ENCODE peak calls at places on chromosomes 7 and 10, in seven cellular contexts. One of them, this sample, is unnamed.

GRCh38 chr10:33950216-33950615 is 615.7 kb upstream of the NRP1 start:
- DNase-seq in body of pancreas: no peak
- DNase-seq in H7: peak; percentile 16
- DNase-seq in fibroblast of the conjunctiva: no peak
- DNase-seq in mesenchymal stem cell: no peak
- DNase-seq in islet precursor cell: no peak
- DNase-seq in C1 segment of cervical spinal cord: no peak
- DNase-seq in this sample: no peak

GRCh38 chr10:72904806-72905205 is 11.3 kb downstream of the OIT3 start:
- DNase-seq in fibroblast of the conjunctiva: no peak
- DNase-seq in body of pancreas: no peak
- DNase-seq in H7: no peak
- DNase-seq in C1 segment of cervical spinal cord: no peak
- DNase-seq in islet precursor cell: no peak
- DNase-seq in mesenchymal stem cell: no peak
- DNase-seq in this sample: no peak

GRCh38 chr10:29691564-29692064 is 56.8 kb upstream of the SVIL start:
- DNase-seq in C1 segment of cervical spinal cord: no peak
- DNase-seq in fibroblast of the conjunctiva: no peak
- DNase-seq in body of pancreas: no peak
- DNase-seq in H7: peak; percentile 46
- DNase-seq in mesenchymal stem cell: peak; percentile 88
- DNase-seq in islet precursor cell: no peak
- DNase-seq in this sample: no peak

GRCh38 chr10:49300140-49300974 is 1.4 kb downstream of the C10orf71 start:
- DNase-seq in H7: no peak
- DNase-seq in body of pancreas: no peak
- DNase-seq in islet precursor cell: no peak
- DNase-seq in fibroblast of the conjunctiva: peak; percentile 4
- DNase-seq in mesenchymal stem cell: no peak
- DNase-seq in C1 segment of cervical spinal cord: no peak
- DNase-seq in this sample: no peak

GRCh38 chr10:3273966-3274365 is 101.4 kb upstream of the PITRM1 start:
- DNase-seq in islet precursor cell: no peak
- DNase-seq in mesenchymal stem cell: no peak
- DNase-seq in fibroblast of the conjunctiva: no peak
- DNase-seq in H7: no peak
- DNase-seq in C1 segment of cervical spinal cord: no peak
- DNase-seq in body of pancreas: no peak
- DNase-seq in this sample: no peak

GRCh38 chr10:116809528-116810500 is 39.5 kb upstream of the ENO4 start:
- DNase-seq in mesenchymal stem cell: no peak
- DNase-seq in C1 segment of cervical spinal cord: no peak
- DNase-seq in islet precursor cell: peak; percentile 76
- DNase-seq in fibroblast of the conjunctiva: no peak
- DNase-seq in body of pancreas: peak; percentile 54
- DNase-seq in H7: peak; percentile 78
- DNase-seq in this sample: no peak

GRCh38 chr10:103715430-103715829 is 139.9 kb downstream of the SH3PXD2A start:
- DNase-seq in mesenchymal stem cell: peak; percentile 85
- DNase-seq in C1 segment of cervical spinal cord: no peak
- DNase-seq in islet precursor cell: peak; percentile 90
- DNase-seq in fibroblast of the conjunctiva: no peak
- DNase-seq in H7: no peak
- DNase-seq in body of pancreas: no peak
- DNase-seq in this sample: peak; percentile 73

GRCh38 chr10:3094565-3095168 is 27.3 kb downstream of the PFKP start:
- DNase-seq in fibroblast of the conjunctiva: no peak
- DNase-seq in mesenchymal stem cell: peak; percentile 30
- DNase-seq in H7: no peak
- DNase-seq in islet precursor cell: peak; percentile 73
- DNase-seq in body of pancreas: no peak
- DNase-seq in C1 segment of cervical spinal cord: no peak
- DNase-seq in this sample: no peak

GRCh38 chr7:149436358-149436757 is 24.5 kb downstream of the ZNF777 start:
- DNase-seq in body of pancreas: no peak
- DNase-seq in fibroblast of the conjunctiva: no peak
- DNase-seq in islet precursor cell: peak; percentile 28
- DNase-seq in H7: no peak
- DNase-seq in mesenchymal stem cell: no peak
- DNase-seq in C1 segment of cervical spinal cord: no peak
- DNase-seq in this sample: no peak

GRCh38 chr7:70000747-70001348 is 402.6 kb downstream of the AUTS2 start:
- DNase-seq in H7: no peak
- DNase-seq in fibroblast of the conjunctiva: no peak
- DNase-seq in mesenchymal stem cell: no peak
- DNase-seq in islet precursor cell: no peak
- DNase-seq in body of pancreas: no peak
- DNase-seq in C1 segment of cervical spinal cord: peak; percentile 7
- DNase-seq in this sample: no peak

GRCh38 chr10:94194256-94194655 is 168.5 kb downstream of the NOC3L start:
- DNase-seq in mesenchymal stem cell: peak; percentile 76
- DNase-seq in body of pancreas: no peak
- DNase-seq in C1 segment of cervical spinal cord: no peak
- DNase-seq in fibroblast of the conjunctiva: no peak
- DNase-seq in H7: no peak
- DNase-seq in islet precursor cell: peak; percentile 73
- DNase-seq in this sample: no peak

GRCh38 chr10:69101451-69102095 is 13.7 kb downstream of the SRGN start:
- DNase-seq in C1 segment of cervical spinal cord: no peak
- DNase-seq in fibroblast of the conjunctiva: no peak
- DNase-seq in mesenchymal stem cell: peak; percentile 9
- DNase-seq in H7: no peak
- DNase-seq in islet precursor cell: no peak
- DNase-seq in body of pancreas: no peak
- DNase-seq in this sample: no peak

GRCh38 chr7:108137993-108138392 is 7.8 kb upstream of the LAMB4 start:
- DNase-seq in body of pancreas: no peak
- DNase-seq in fibroblast of the conjunctiva: no peak
- DNase-seq in islet precursor cell: no peak
- DNase-seq in mesenchymal stem cell: no peak
- DNase-seq in H7: no peak
- DNase-seq in C1 segment of cervical spinal cord: no peak
- DNase-seq in this sample: no peak

GRCh38 chr7:129865093-129865931 is 87.4 kb downstream of the UBE2H start:
- DNase-seq in C1 segment of cervical spinal cord: no peak
- DNase-seq in mesenchymal stem cell: peak; percentile 26
- DNase-seq in islet precursor cell: no peak
- DNase-seq in fibroblast of the conjunctiva: no peak
- DNase-seq in H7: no peak
- DNase-seq in body of pancreas: no peak
- DNase-seq in this sample: no peak

GRCh38 chr7:34845666-34846361 is 187.8 kb downstream of the NPSR1 start:
- DNase-seq in mesenchymal stem cell: peak; percentile 37
- DNase-seq in H7: peak; percentile 57
- DNase-seq in fibroblast of the conjunctiva: no peak
- DNase-seq in islet precursor cell: peak; percentile 87
- DNase-seq in body of pancreas: no peak
- DNase-seq in C1 segment of cervical spinal cord: no peak
- DNase-seq in this sample: no peak

GRCh38 chr7:29019275-29019820 is 61.2 kb upstream of the TRIL start:
- DNase-seq in fibroblast of the conjunctiva: peak; percentile 10
- DNase-seq in islet precursor cell: no peak
- DNase-seq in C1 segment of cervical spinal cord: no peak
- DNase-seq in body of pancreas: no peak
- DNase-seq in mesenchymal stem cell: no peak
- DNase-seq in H7: no peak
- DNase-seq in this sample: no peak

GRCh38 chr10:11208908-11209809 is 191.5 kb downstream of the CELF2 start:
- DNase-seq in fibroblast of the conjunctiva: no peak
- DNase-seq in mesenchymal stem cell: no peak
- DNase-seq in body of pancreas: no peak
- DNase-seq in C1 segment of cervical spinal cord: no peak
- DNase-seq in H7: no peak
- DNase-seq in islet precursor cell: peak; percentile 27
- DNase-seq in this sample: no peak

GRCh38 chr7:114854369-114854768 is 67.5 kb upstream of the MDFIC start:
- DNase-seq in islet precursor cell: no peak
- DNase-seq in mesenchymal stem cell: no peak
- DNase-seq in H7: no peak
- DNase-seq in C1 segment of cervical spinal cord: no peak
- DNase-seq in fibroblast of the conjunctiva: no peak
- DNase-seq in body of pancreas: no peak
- DNase-seq in this sample: no peak

GRCh38 chr10:59805043-59805442 is 51.8 kb upstream of the MRLN start:
- DNase-seq in islet precursor cell: peak; percentile 77
- DNase-seq in mesenchymal stem cell: peak; percentile 12
- DNase-seq in C1 segment of cervical spinal cord: no peak
- DNase-seq in H7: peak; percentile 25
- DNase-seq in fibroblast of the conjunctiva: no peak
- DNase-seq in body of pancreas: peak; percentile 30
- DNase-seq in this sample: no peak

GRCh38 chr10:71074176-71074755 is 138.1 kb upstream of the UNC5B start:
- DNase-seq in H7: peak; percentile 93
- DNase-seq in mesenchymal stem cell: no peak
- DNase-seq in islet precursor cell: peak; percentile 83
- DNase-seq in fibroblast of the conjunctiva: no peak
- DNase-seq in body of pancreas: no peak
- DNase-seq in C1 segment of cervical spinal cord: no peak
- DNase-seq in this sample: no peak

GRCh38 chr10:105729428-105729827 is 1088.3 kb downstream of the SORCS3 start:
- DNase-seq in mesenchymal stem cell: no peak
- DNase-seq in C1 segment of cervical spinal cord: no peak
- DNase-seq in fibroblast of the conjunctiva: no peak
- DNase-seq in H7: no peak
- DNase-seq in body of pancreas: peak; percentile 30
- DNase-seq in islet precursor cell: no peak
- DNase-seq in this sample: no peak

GRCh38 chr10:71981024-71981867 is 17.1 kb downstream of the CHST3 start:
- DNase-seq in C1 segment of cervical spinal cord: peak; percentile 86
- DNase-seq in H7: peak; percentile 31
- DNase-seq in body of pancreas: no peak
- DNase-seq in islet precursor cell: peak; percentile 84
- DNase-seq in fibroblast of the conjunctiva: no peak
- DNase-seq in mesenchymal stem cell: no peak
- DNase-seq in this sample: no peak

GRCh38 chr10:31912898-31913847 is 15.5 kb downstream of the ARHGAP12 start:
- DNase-seq in mesenchymal stem cell: peak; percentile 41
- DNase-seq in H7: no peak
- DNase-seq in body of pancreas: no peak
- DNase-seq in fibroblast of the conjunctiva: no peak
- DNase-seq in islet precursor cell: no peak
- DNase-seq in C1 segment of cervical spinal cord: no peak
- DNase-seq in this sample: no peak

GRCh38 chr7:104943502-104944343 is 70.3 kb upstream of the KMT2E start:
- DNase-seq in body of pancreas: peak; percentile 90
- DNase-seq in islet precursor cell: peak; percentile 67
- DNase-seq in H7: no peak
- DNase-seq in fibroblast of the conjunctiva: no peak
- DNase-seq in C1 segment of cervical spinal cord: no peak
- DNase-seq in mesenchymal stem cell: no peak
- DNase-seq in this sample: no peak

GRCh38 chr7:71801996-71802395 is 610.1 kb downstream of the CALN1 start:
- DNase-seq in fibroblast of the conjunctiva: no peak
- DNase-seq in C1 segment of cervical spinal cord: no peak
- DNase-seq in body of pancreas: no peak
- DNase-seq in islet precursor cell: no peak
- DNase-seq in H7: no peak
- DNase-seq in mesenchymal stem cell: no peak
- DNase-seq in this sample: no peak

GRCh38 chr7:117157121-117157870 is 165.6 kb downstream of the WNT2 start:
- DNase-seq in islet precursor cell: no peak
- DNase-seq in mesenchymal stem cell: peak; percentile 37
- DNase-seq in fibroblast of the conjunctiva: peak; percentile 80
- DNase-seq in body of pancreas: peak; percentile 56
- DNase-seq in H7: no peak
- DNase-seq in C1 segment of cervical spinal cord: no peak
- DNase-seq in this sample: peak; percentile 82

GRCh38 chr10:133324198-133324792 is 12.4 kb downstream of the CALY start:
- DNase-seq in fibroblast of the conjunctiva: peak; percentile 21
- DNase-seq in H7: peak; percentile 94
- DNase-seq in body of pancreas: peak; percentile 83
- DNase-seq in islet precursor cell: peak; percentile 72
- DNase-seq in mesenchymal stem cell: peak; percentile 43
- DNase-seq in C1 segment of cervical spinal cord: no peak
- DNase-seq in this sample: no peak

GRCh38 chr10:85642421-85643170 is 724.0 kb downstream of the GRID1 start:
- DNase-seq in body of pancreas: no peak
- DNase-seq in fibroblast of the conjunctiva: no peak
- DNase-seq in H7: no peak
- DNase-seq in mesenchymal stem cell: peak; percentile 83
- DNase-seq in C1 segment of cervical spinal cord: no peak
- DNase-seq in islet precursor cell: peak; percentile 93
- DNase-seq in this sample: peak; percentile 66

GRCh38 chr10:110357252-110357780 is 52.6 kb upstream of the SMNDC1 start:
- DNase-seq in H7: no peak
- DNase-seq in islet precursor cell: no peak
- DNase-seq in mesenchymal stem cell: peak; percentile 91
- DNase-seq in body of pancreas: no peak
- DNase-seq in C1 segment of cervical spinal cord: no peak
- DNase-seq in fibroblast of the conjunctiva: peak; percentile 58
- DNase-seq in this sample: peak; percentile 92

GRCh38 chr7:97024209-97025129 is at the start of gene DLX5:
- DNase-seq in H7: peak; percentile 86
- DNase-seq in C1 segment of cervical spinal cord: no peak
- DNase-seq in mesenchymal stem cell: no peak
- DNase-seq in islet precursor cell: peak; percentile 95
- DNase-seq in fibroblast of the conjunctiva: no peak
- DNase-seq in body of pancreas: no peak
- DNase-seq in this sample: no peak

GRCh38 chr7:157676001-157676400 is 339.2 kb downstream of the DNAJB6 start:
- DNase-seq in fibroblast of the conjunctiva: no peak
- DNase-seq in islet precursor cell: peak; percentile 41
- DNase-seq in mesenchymal stem cell: no peak
- DNase-seq in body of pancreas: no peak
- DNase-seq in C1 segment of cervical spinal cord: no peak
- DNase-seq in H7: peak; percentile 80
- DNase-seq in this sample: no peak

GRCh38 chr7:128699196-128699712 is 27.2 kb downstream of the GARIN1A start:
- DNase-seq in fibroblast of the conjunctiva: no peak
- DNase-seq in mesenchymal stem cell: no peak
- DNase-seq in islet precursor cell: no peak
- DNase-seq in C1 segment of cervical spinal cord: no peak
- DNase-seq in H7: no peak
- DNase-seq in body of pancreas: no peak
- DNase-seq in this sample: no peak

This sample was measured in AG04449.